ENCODE peak calls at places on chromosomes 11 and 22, in six cellular contexts. M is uterus, Q is cardiac muscle cell, H is thoracic aorta, L is tibial nerve, T is fibroblast of lung. G is an unnamed sample.

GRCh38 chr22:46053563-46054090 is 76.7 kb upstream of the WNT7B start:
- DNase-seq in M (peak; percentile 80), Q (peak; percentile 74), H (no peak), L (no peak), T (peak; percentile 60), G (peak; percentile 82)

GRCh38 chr11:34192481-34193401 is 87.3 kb downstream of the NAT10 start:
- DNase-seq in M (peak; percentile 85), Q (peak; percentile 90), H (peak; percentile 70), L (peak; percentile 57), T (peak; percentile 94), G (peak; percentile 36)

GRCh38 chr22:29216873-29217666 is 11.4 kb downstream of the EMID1 start:
- DNase-seq in M (peak; percentile 16), Q (peak; percentile 74), H (no peak), L (no peak), T (no peak), G (no peak)

GRCh38 chr11:122308286-122308685 is 192.3 kb upstream of the BLID start:
- DNase-seq in M (no peak), Q (no peak), H (no peak), L (no peak), T (no peak), G (no peak)

GRCh38 chr11:32529994-32530588 is 53.5 kb upstream of the EIF3M start:
- DNase-seq in M (no peak), Q (no peak), H (no peak), L (no peak), T (no peak), G (no peak)

GRCh38 chr22:35275580-35275979 is 18.3 kb downstream of the HMGXB4 start:
- DNase-seq in M (no peak), Q (no peak), H (no peak), L (no peak), T (no peak), G (no peak)

GRCh38 chr11:119683783-119684182 is 45.2 kb downstream of the NECTIN1 start:
- DNase-seq in M (no peak), Q (no peak), H (no peak), L (no peak), T (no peak), G (no peak)

GRCh38 chr11:94897330-94897768 is 76.0 kb downstream of the CWC15 start:
- DNase-seq in M (peak; percentile 67), Q (peak; percentile 70), H (no peak), L (peak; percentile 70), T (peak; percentile 67), G (peak; percentile 60)

GRCh38 chr11:46050065-46050464 is 71.2 kb downstream of the PHF21A start:
- DNase-seq in M (peak; percentile 24), Q (peak; percentile 93), H (peak; percentile 8), L (no peak), T (peak; percentile 84), G (no peak)

GRCh38 chr22:30875481-30876215 is 92.9 kb downstream of the MORC2 start:
- DNase-seq in M (no peak), Q (no peak), H (no peak), L (no peak), T (no peak), G (no peak)

GRCh38 chr11:96424693-96425092 is 34.9 kb downstream of the JRKL start:
- DNase-seq in M (no peak), Q (peak; percentile 50), H (no peak), L (no peak), T (peak; percentile 24), G (no peak)

GRCh38 chr11:44589301-44589700 is 23.8 kb downstream of the CD82 start:
- DNase-seq in M (no peak), Q (no peak), H (no peak), L (no peak), T (peak; percentile 78), G (no peak)

GRCh38 chr22:27240298-27240885 is 561.2 kb downstream of the MN1 start:
- DNase-seq in M (no peak), Q (no peak), H (no peak), L (no peak), T (no peak), G (peak; percentile 56)

GRCh38 chr22:28012811-28013460 is 93.9 kb upstream of the PITPNB start:
- DNase-seq in M (no peak), Q (no peak), H (no peak), L (no peak), T (no peak), G (no peak)

GRCh38 chr11:20353829-20354434 is 9.6 kb upstream of the HTATIP2 start:
- DNase-seq in M (no peak), Q (peak; percentile 64), H (no peak), L (peak; percentile 21), T (peak; percentile 51), G (peak; percentile 37)

GRCh38 chr11:78460468-78460867 is 42.8 kb upstream of the GAB2 start:
- DNase-seq in M (no peak), Q (peak; percentile 1), H (no peak), L (no peak), T (peak; percentile 11), G (no peak)

GRCh38 chr11:74926304-74927030 is 22.4 kb downstream of the XRRA1 start:
- DNase-seq in M (no peak), Q (no peak), H (no peak), L (no peak), T (peak; percentile 28), G (no peak)

GRCh38 chr11:116701876-116702275 is 70.9 kb downstream of the BUD13 start:
- DNase-seq in M (no peak), Q (no peak), H (no peak), L (no peak), T (no peak), G (no peak)

GRCh38 chr11:44621784-44622183 is 56.3 kb downstream of the CD82 start:
- DNase-seq in M (peak; percentile 8), Q (no peak), H (no peak), L (no peak), T (no peak), G (no peak)

GRCh38 chr22:44539467-44540063 is 41.5 kb upstream of the RTL6 start:
- DNase-seq in M (no peak), Q (no peak), H (no peak), L (no peak), T (no peak), G (no peak)

GRCh38 chr22:21975273-21975672 is 7.3 kb downstream of the TOP3B start:
- DNase-seq in M (no peak), Q (no peak), H (no peak), L (no peak), T (no peak), G (no peak)

GRCh38 chr11:119340335-119341221 is at the start of gene C1QTNF5:
- DNase-seq in M (peak; percentile 90), Q (peak; percentile 93), H (no peak), L (peak; percentile 92), T (peak; percentile 83), G (no peak)

GRCh38 chr11:134267966-134268365 is 8.2 kb upstream of the GLB1L3 start:
- DNase-seq in M (no peak), Q (no peak), H (no peak), L (no peak), T (no peak), G (no peak)
- H3K4me1 ChIP-seq in M (no peaks in the 10 kb centered on the region), Q (no peaks in the 10 kb centered on the region), H (no peaks in the 10 kb centered on the region), L (no peaks in the 10 kb centered on the region), T (no peaks in the 10 kb centered on the region), G (no peaks in the 10 kb centered on the region)

GRCh38 chr11:107566569-107566968 is 1.0 kb upstream of the ALKBH8 start:
- DNase-seq in M (no peak), Q (no peak), H (no peak), L (no peak), T (no peak), G (no peak)

GRCh38 chr11:107564877-107565218 is 687 bp downstream of the ALKBH8 start:
- DNase-seq in M (no peak), Q (no peak), H (no peak), L (no peak), T (no peak), G (no peak)

GRCh38 chr11:107570015-107570414 is 4.5 kb upstream of the ALKBH8 start:
- DNase-seq in M (no peak), Q (no peak), H (no peak), L (no peak), T (no peak), G (no peak)

GRCh38 chr11:107565219-107565937 is at the start of gene ALKBH8:
- DNase-seq in M (peak; percentile 68), Q (peak; percentile 72), H (peak; percentile 41), L (peak; percentile 74), T (peak; percentile 63), G (peak; percentile 80)

DNA sequence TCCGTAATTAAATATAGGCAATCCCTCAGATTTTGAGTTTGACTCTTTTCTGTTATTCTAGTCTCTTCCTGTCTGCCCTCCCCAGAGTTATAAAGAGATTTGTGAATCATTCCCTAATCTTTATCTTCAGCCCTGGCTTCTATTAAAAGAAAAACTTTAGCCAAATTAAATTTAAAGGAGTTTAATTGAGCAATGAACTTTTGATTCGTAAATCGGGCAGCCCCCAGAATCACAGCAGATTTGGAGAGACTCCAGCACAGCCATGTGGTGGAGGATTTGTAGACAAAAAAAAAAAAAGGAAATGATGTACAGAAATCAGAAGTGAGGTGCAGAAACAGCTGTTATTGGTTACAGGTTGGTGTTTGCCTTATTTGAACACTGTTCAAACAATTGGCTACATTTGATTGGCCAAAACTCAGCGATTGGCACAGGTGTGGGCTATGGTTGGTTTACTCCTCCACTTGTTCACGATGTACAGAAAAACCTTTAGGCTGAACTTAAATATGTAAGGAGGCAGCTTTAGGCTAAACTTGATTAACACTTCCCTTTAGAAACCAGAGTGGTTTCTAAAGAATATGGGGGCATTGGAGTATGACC is 2.3 kb upstream of the ALKBH8 start:
- DNase-seq in M (no peak), Q (peak; percentile 11), H (no peak), L (no peak), T (no peak), G (peak; percentile 46)
- H3K9me3 ChIP-seq in M (no peaks in the 10 kb centered on the region), Q (no peaks in the 10 kb centered on the region), H (no peaks in the 10 kb centered on the region), L (no peaks in the 10 kb centered on the region), T (no peaks in the 10 kb centered on the region), G (no peaks in the 10 kb centered on the region)

GRCh38 chr11:57800444-57801184 is 39.0 kb downstream of the CTNND1 start:
- DNase-seq in M (no peak), Q (peak; percentile 78), H (no peak), L (peak; percentile 49), T (peak; percentile 77), G (no peak)
- TF ChIP-seq CTCF in M (peak; percentile 89), Q (peak; percentile 74), H (peak; percentile 86), L (peak; percentile 91), T (peak; percentile 68), G (peak; percentile 67)

GRCh38 chr11:67376421-67376820 is 3.0 kb upstream of the CLCF1 start:
- DNase-seq in M (no peak), Q (no peak), H (no peak), L (no peak), T (no peak), G (no peak)

GRCh38 chr11:67375320-67376021 is 2.1 kb upstream of the CLCF1 start:
- DNase-seq in M (no peak), Q (no peak), H (no peak), L (no peak), T (no peak), G (no peak)

GRCh38 chr11:67374571-67375276 is 1.3 kb upstream of the CLCF1 start:
- DNase-seq in M (no peak), Q (no peak), H (no peak), L (no peak), T (no peak), G (no peak)

GRCh38 chr11:67376873-67377808 is 3.7 kb upstream of the CLCF1 start:
- DNase-seq in M (peak; percentile 32), Q (no peak), H (no peak), L (no peak), T (no peak), G (no peak)

DNA sequence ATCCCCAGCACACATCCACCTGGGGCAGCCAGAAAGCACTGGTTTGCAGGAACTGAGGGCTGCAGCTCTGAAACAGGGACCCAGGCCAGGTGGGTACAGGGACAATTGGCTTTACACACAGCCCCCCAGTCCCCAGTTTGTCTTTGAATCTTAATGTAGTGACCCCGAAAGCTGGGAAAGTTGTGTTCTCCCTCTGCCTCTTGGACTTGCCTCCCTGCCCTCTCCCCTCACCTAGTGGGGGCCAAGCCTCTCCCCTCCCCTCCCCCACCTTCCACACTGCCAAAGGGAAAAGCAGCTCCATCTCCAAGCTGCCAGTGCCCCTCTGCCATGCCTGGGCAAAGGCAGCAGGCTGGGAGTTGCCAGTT is 2.6 kb upstream of the CLCF1 start:
- DNase-seq in M (no peak), Q (no peak), H (no peak), L (no peak), T (no peak), G (no peak)
- H3K4me1 ChIP-seq in M (no peaks in the 10 kb centered on the region), Q (peaks cover 7% of the 10 kb centered on the region), H (peaks cover 28% of the 10 kb centered on the region), L (peaks cover 30% of the 10 kb centered on the region), T (peaks cover 30% of the 10 kb centered on the region), G (peaks cover 14% of the 10 kb centered on the region)